ENCODE peak calls at places on chromosomes 1 and 21, in nine cellular contexts. B is spleen, A is GM23338, U is left ventricle myocardium inferior, M is heart left ventricle, J is endodermal cell, Q is colonic mucosa, Z is astrocyte, S is prostate gland. W is an unnamed sample. For H3K4me1, the result is how much of the 10 kb centered on the place peaks cover.

GRCh38 chr21:27291006-27291405 is 324.1 kb upstream of the ADAMTS5 start:
- DNase-seq in J (no peak), B (no peak), Q (no peak), S (no peak), Z (no peak), M (no peak), A (no peak), U (no peak), W (no peak)

GRCh38 chr21:25801217-25802015 is 66.6 kb downstream of the GABPA start:
- DNase-seq in S (peak), Z (peak), M (peak), Q (peak), J (peak), A (peak), B (peak), U (peak), W (peak)

GRCh38 chr1:185721553-185721952 is 12.6 kb upstream of the HMCN1 start:
- DNase-seq in S (no peak), U (no peak), A (no peak), J (no peak), M (no peak), B (no peak), Q (no peak), Z (no peak), W (no peak)

GRCh38 chr21:36200089-36200561 is 43.5 kb downstream of the DOP1B start:
- DNase-seq in A (no peak), J (no peak), Z (no peak), B (peak), U (no peak), M (no peak), S (no peak), Q (no peak), W (peak)

GRCh38 chr1:223482766-223483165 is 89.6 kb downstream of the CCDC185 start:
- DNase-seq in S (no peak), Q (no peak), M (no peak), J (no peak), Z (no peak), A (no peak), U (no peak), B (no peak), W (no peak)

GRCh38 chr1:210681158-210681557 is 352.5 kb downstream of the HHAT start:
- DNase-seq in J (peak), U (no peak), M (no peak), A (no peak), Q (no peak), S (no peak), B (no peak), Z (no peak), W (no peak)

GRCh38 chr1:77536813-77537212 is 145.6 kb downstream of the ZZZ3 start:
- DNase-seq in A (no peak), S (no peak), U (no peak), Z (peak), J (no peak), Q (no peak), B (no peak), M (no peak), W (no peak)

GRCh38 chr1:226216056-226216455 is 7.4 kb upstream of the MIXL1 start:
- DNase-seq in J (peak), M (no peak), B (no peak), A (no peak), Q (no peak), U (no peak), Z (no peak), S (no peak), W (no peak)

GRCh38 chr1:23601104-23601967 is 42.0 kb upstream of the ID3 start:
- DNase-seq in S (no peak), A (no peak), Z (no peak), J (no peak), U (no peak), Q (no peak), B (no peak), M (no peak), W (no peak)

GRCh38 chr1:94734963-94735899 is 84.9 kb upstream of the SLC44A3 start:
- DNase-seq in Q (peak), S (peak), M (no peak), Z (peak), J (peak), A (peak), B (no peak), U (peak), W (no peak)

GRCh38 chr1:201788296-201788695 is 40.7 kb upstream of the IPO9 start:
- DNase-seq in M (no peak), A (no peak), S (no peak), U (no peak), Z (no peak), B (no peak), J (no peak), Q (no peak), W (no peak)

GRCh38 chr1:196535727-196536126 is 72.5 kb downstream of the KCNT2 start:
- DNase-seq in Q (no peak), B (peak), Z (peak), U (no peak), S (no peak), J (peak), M (no peak), A (peak), W (no peak)

GRCh38 chr1:111585461-111586100 is 34.0 kb upstream of the RAP1A start:
- DNase-seq in A (no peak), J (no peak), S (no peak), Q (no peak), Z (no peak), M (no peak), U (no peak), B (no peak), W (no peak)

GRCh38 chr1:171251042-171251740 is 2.9 kb downstream of the FMO1 start:
- DNase-seq in S (peak), Q (peak), M (no peak), B (peak), U (no peak), A (peak), Z (peak), J (peak), W (no peak)

GRCh38 chr21:25809013-25809412 is 74.2 kb downstream of the GABPA start:
- DNase-seq in U (no peak), Z (no peak), B (no peak), Q (no peak), S (no peak), A (no peak), J (no peak), M (no peak), W (no peak)

GRCh38 chr1:3668585-3669300 is 16.4 kb downstream of the TP73 start:
- DNase-seq in A (peak), U (peak), J (peak), S (peak), B (peak), Q (peak), Z (no peak), M (peak), W (peak)

GRCh38 chr1:204711947-204712701 is 26.6 kb upstream of the LRRN2 start:
- DNase-seq in B (no peak), Z (no peak), M (peak), U (peak), Q (peak), A (no peak), S (no peak), J (peak), W (peak)

GRCh38 chr1:24929876-24930702 is at the start of gene RUNX3:
- DNase-seq in A (peak), B (peak), M (peak), Q (peak), U (peak), J (peak), S (peak), Z (no peak), W (peak)

GRCh38 chr1:87180682-87181081 is 148.0 kb upstream of the LMO4 start:
- DNase-seq in B (no peak), A (no peak), U (peak), Q (no peak), S (no peak), M (peak), J (no peak), Z (no peak), W (no peak)

GRCh38 chr1:35294809-35295208 is 26.3 kb downstream of the ZMYM4 start:
- DNase-seq in A (no peak), J (no peak), S (no peak), Z (no peak), U (no peak), M (no peak), B (no peak), Q (no peak), W (no peak)

GRCh38 chr1:244099258-244099930 is 48.3 kb downstream of the ZBTB18 start:
- DNase-seq in B (no peak), Z (no peak), S (no peak), A (no peak), U (no peak), J (no peak), M (no peak), Q (no peak), W (no peak)

GRCh38 chr1:54861070-54861761 is 25.8 kb downstream of the DHCR24 start:
- DNase-seq in M (no peak), Z (no peak), U (no peak), A (no peak), J (peak), B (no peak), Q (no peak), S (no peak), W (no peak)

GRCh38 chr1:154607084-154607747 is 770 bp downstream of the ADAR start:
- DNase-seq in Z (peak), Q (peak), A (no peak), S (peak), U (no peak), M (no peak), B (peak), J (no peak), W (no peak)

GRCh38 chr1:54052470-54052933 is 502 bp downstream of the TMEM59 start:
- DNase-seq in S (peak), A (peak), Q (peak), J (peak), M (peak), B (peak), Z (no peak), U (no peak), W (no peak)

GRCh38 chr1:56406821-56407220 is 172.5 kb downstream of the PLPP3 start:
- DNase-seq in S (no peak), Q (no peak), A (no peak), Z (no peak), J (no peak), U (no peak), M (no peak), B (no peak), W (no peak)

GRCh38 chr1:86151427-86151826 is 5.1 kb downstream of the COL24A1 start:
- DNase-seq in Z (peak), S (no peak), M (no peak), Q (no peak), A (no peak), B (no peak), J (no peak), U (no peak), W (no peak)

GRCh38 chr1:225474439-225474985 is 46.7 kb upstream of the LBR start:
- DNase-seq in Z (no peak), S (no peak), M (no peak), A (no peak), B (no peak), J (no peak), Q (peak), U (no peak), W (no peak)

DNA sequence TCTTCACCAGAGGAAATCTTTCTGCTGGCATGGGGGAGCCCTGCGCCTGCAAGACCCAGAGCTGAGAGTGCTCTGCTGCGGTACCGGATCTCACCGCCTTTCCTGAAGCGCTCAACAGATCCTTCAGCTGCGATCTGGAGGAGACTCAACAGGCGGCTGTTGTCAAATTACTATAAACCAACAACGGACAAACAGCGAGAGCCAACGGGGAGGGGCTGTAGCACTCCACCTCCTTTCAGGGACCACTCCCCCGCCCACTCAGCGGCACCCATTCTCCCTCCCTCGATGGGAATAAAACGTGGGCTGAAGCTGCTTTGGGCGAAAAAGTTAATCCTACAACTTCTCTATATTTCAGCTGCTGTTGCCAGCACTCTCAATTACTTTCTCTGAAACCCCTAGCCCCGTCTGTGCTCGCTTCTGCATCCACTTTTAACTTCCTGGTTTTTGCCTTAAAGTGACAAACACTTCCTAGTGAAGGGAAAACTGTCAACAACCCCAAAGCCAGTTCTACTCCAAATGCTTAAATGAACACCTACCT is at the start of gene FMO5:
- DNase-seq in A (peak), Z (peak), M (peak), J (peak), S (peak), Q (peak), U (peak), B (peak), W (peak)
- TF ChIP-seq CTCF in A (no peak), Z (no peak), M (no peak), J (peak), S (peak), Q (peak), U (peak), B (no peak), W (peak)

GRCh38 chr1:219324629-219325367 is 151.1 kb downstream of the LYPLAL1 start:
- DNase-seq in J (no peak), U (no peak), A (no peak), Q (no peak), B (no peak), M (no peak), S (no peak), Z (peak), W (no peak)
- H3K4me1 ChIP-seq in J (under half), U (under half), A (under half), Q (under half), B (under half), M (under half), S (under half), Z (under half), W (under half)

GRCh38 chr1:200180821-200181220 is 153.3 kb downstream of the NR5A2 start:
- DNase-seq in M (peak), S (no peak), U (no peak), A (no peak), Z (peak), Q (peak), B (no peak), J (no peak), W (no peak)
- TF ChIP-seq CTCF in M (no peak), S (no peak), U (no peak), A (no peak), Z (no peak), Q (no peak), B (no peak), J (no peak), W (no peak)

DNA sequence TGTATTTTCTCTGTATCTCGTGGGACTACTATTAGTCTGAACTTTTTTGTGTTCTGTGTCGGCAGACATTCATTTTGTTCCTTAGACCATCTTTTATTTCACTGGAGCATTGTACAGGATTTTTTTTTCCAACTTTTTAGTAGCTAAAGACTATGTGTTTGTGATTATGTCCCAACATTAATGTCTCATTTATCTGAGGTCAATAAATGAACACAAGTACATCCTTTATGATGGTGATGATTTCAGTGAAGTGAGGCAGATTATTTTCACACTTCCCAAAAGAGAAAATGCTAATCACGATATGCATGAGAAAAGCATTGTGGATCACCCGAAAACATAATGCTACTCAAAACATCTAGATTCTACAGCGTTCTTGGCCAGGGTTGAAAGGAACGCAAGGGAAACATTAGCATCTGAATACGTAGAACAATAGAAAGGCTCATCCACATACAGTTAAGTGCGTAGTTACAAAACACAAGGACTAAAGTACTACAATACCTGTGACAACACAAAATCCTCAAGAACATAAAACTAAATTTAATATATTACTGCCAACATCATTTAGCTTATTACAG is 981.7 kb upstream of the NCAM2 start:
- DNase-seq in A (peak), Z (no peak), U (no peak), S (no peak), Q (no peak), J (no peak), B (no peak), M (no peak), W (no peak)
- H3K4me1 ChIP-seq in A (under half), Z (under half), U (under half), S (under half), Q (under half), J (under half), B (under half), M (under half), W (under half)